ENCODE peak calls at places on chromosomes 6 and 20, in four cellular contexts. S is GM03348, G is Ammon's horn, U is NCI-H524. T is an unnamed sample.

GRCh38 chr6:81511423-81511822 is 241.1 kb downstream of the TENT5A start:
- DNase-seq in S (no peak), G (no peak), U (no peak), T (no peak)

GRCh38 chr20:49276895-49277785 is 717 bp downstream of the ZNFX1 start:
- DNase-seq in S (peak), G (peak), U (no peak), T (no peak)

GRCh38 chr6:35717449-35718353 is 19.1 kb upstream of the ARMC12 start:
- DNase-seq in S (no peak), G (no peak), U (no peak), T (no peak)

GRCh38 chr20:63977392-63978276 is 1.8 kb downstream of the SAMD10 start:
- DNase-seq in S (peak), G (no peak), U (no peak), T (no peak)

GRCh38 chr6:26251354-26252081 is 113.5 kb upstream of the BTN3A2 start:
- DNase-seq in S (peak), G (peak), U (peak), T (peak)

GRCh38 chr20:25017257-25017803 is 24.8 kb upstream of the APMAP start:
- DNase-seq in S (no peak), G (no peak), U (no peak), T (no peak)

GRCh38 chr6:32947552-32948465 is 5.1 kb downstream of the HLA-DMA start:
- DNase-seq in S (no peak), G (no peak), U (peak), T (peak)

GRCh38 chr20:63149531-63150207 is 66.3 kb downstream of the YTHDF1 start:
- DNase-seq in S (no peak), G (no peak), U (no peak), T (no peak)

GRCh38 chr6:130293800-130294199 is 71.0 kb upstream of the SAMD3 start:
- DNase-seq in S (peak), G (peak), U (peak), T (peak)

GRCh38 chr20:46222521-46223007 is 85.7 kb downstream of the CDH22 start:
- DNase-seq in S (no peak), G (peak), U (no peak), T (peak)

GRCh38 chr20:34062651-34063482 is 49.2 kb downstream of the EIF2S2 start:
- DNase-seq in S (peak), G (no peak), U (no peak), T (no peak)

GRCh38 chr20:57495978-57496377 is 29.0 kb downstream of the CTCFL start:
- DNase-seq in S (no peak), G (no peak), U (no peak), T (no peak)

GRCh38 chr6:3281669-3282460 is 23.1 kb downstream of the PSMG4 start:
- DNase-seq in S (peak), G (no peak), U (peak), T (peak)

GRCh38 chr20:2133318-2134183 is 31.9 kb downstream of the STK35 start:
- DNase-seq in S (peak), G (no peak), U (peak), T (no peak)

GRCh38 chr6:73451166-73452106 is 661 bp downstream of the CGAS start:
- DNase-seq in S (peak), G (peak), U (peak), T (no peak)

GRCh38 chr20:43954704-43955243 is 40.1 kb downstream of the TOX2 start:
- DNase-seq in S (no peak), G (no peak), U (no peak), T (no peak)

GRCh38 chr6:140253096-140253495 is 878.6 kb upstream of the CITED2 start:
- DNase-seq in S (peak), G (no peak), U (no peak), T (no peak)

GRCh38 chr6:138691595-138692057 is 81.9 kb upstream of the CCDC28A start:
- DNase-seq in S (peak), G (no peak), U (no peak), T (peak)

GRCh38 chr6:150734235-150734634 is 131.3 kb upstream of the MTHFD1L start:
- DNase-seq in S (no peak), G (no peak), U (peak), T (no peak)

GRCh38 chr6:23175391-23175790 is 606.0 kb downstream of the HDGFL1 start:
- DNase-seq in S (peak), G (no peak), U (no peak), T (no peak)

GRCh38 chr20:40750541-40750940 is 61.5 kb upstream of the MAFB start:
- DNase-seq in S (no peak), G (no peak), U (no peak), T (no peak)

GRCh38 chr20:577167-577791 is 32.8 kb downstream of the TCF15 start:
- DNase-seq in S (no peak), G (no peak), U (peak), T (no peak)

GRCh38 chr6:52104979-52105378 is 17.6 kb upstream of the PKHD1 start:
- DNase-seq in S (no peak), G (no peak), U (no peak), T (no peak)

GRCh38 chr20:51946581-51946980 is 144.3 kb upstream of the SALL4 start:
- DNase-seq in S (no peak), G (no peak), U (no peak), T (no peak)

GRCh38 chr6:52136934-52137467 is 49.2 kb upstream of the IL17A start:
- DNase-seq in S (no peak), G (no peak), U (no peak), T (peak)

GRCh38 chr20:24297928-24298327 is 171.5 kb upstream of the SYNDIG1 start:
- DNase-seq in S (no peak), G (no peak), U (no peak), T (no peak)

GRCh38 chr6:84193140-84193708 is 34.2 kb downstream of the CEP162 start:
- DNase-seq in S (peak), G (no peak), U (no peak), T (no peak)

GRCh38 chr6:24273471-24273870 is 84.4 kb downstream of the DCDC2 start:
- DNase-seq in S (no peak), G (no peak), U (peak), T (no peak)

GRCh38 chr6:30002871-30003270 is 58.2 kb upstream of the POLR1H start:
- DNase-seq in S (peak), G (no peak), U (no peak), T (no peak)

T was measured in G401.